ENCODE peak calls at places on chromosomes 16 and 17, in ten cellular contexts. S is neural progenitor cell, W is breast epithelium, L is heart left ventricle, J is tibial artery, H is OCI-LY7, E is body of pancreas, N is psoas muscle, Q is RWPE2, G is heart right ventricle. M is an unnamed sample.
A peak's percentile ranks its signal among the peaks of the same experiment; 100 is the strongest.

GRCh38 chr16:71467810-71468209 is 5.8 kb upstream of the ZNF23 start:
- DNase-seq in H (peak; percentile 50), J (no peak), S (peak; percentile 85), W (no peak), Q (no peak), E (peak; percentile 19), L (no peak), G (no peak), N (no peak), M (no peak)

GRCh38 chr16:66954097-66954659 is 6.9 kb upstream of the CES3 start:
- DNase-seq in N (peak; percentile 82), G (peak; percentile 64), H (peak; percentile 72), Q (no peak), S (peak; percentile 50), L (peak; percentile 68), W (peak; percentile 58), J (peak; percentile 84), E (peak; percentile 83), M (peak; percentile 68)

GRCh38 chr16:88560722-88561484 is 9.3 kb upstream of the ZC3H18 start:
- DNase-seq in H (no peak), S (peak; percentile 78), E (no peak), G (no peak), J (no peak), N (no peak), L (no peak), W (no peak), Q (no peak), M (no peak)

GRCh38 chr16:71311553-71312158 is 22.5 kb upstream of the CMTR2 start:
- DNase-seq in W (no peak), H (peak; percentile 52), E (peak; percentile 24), Q (no peak), G (no peak), N (no peak), L (no peak), S (peak; percentile 87), J (no peak), M (no peak)

GRCh38 chr17:3657588-3657869 is 10.8 kb downstream of the TAX1BP3 start:
- DNase-seq in G (no peak), Q (no peak), N (no peak), S (no peak), L (no peak), H (no peak), J (no peak), E (no peak), W (no peak), M (no peak)

GRCh38 chr16:64711026-64711425 is 410.8 kb downstream of the CDH11 start:
- DNase-seq in Q (no peak), L (no peak), S (no peak), J (no peak), W (no peak), E (no peak), H (no peak), N (no peak), G (no peak), M (no peak)

GRCh38 chr16:89193576-89194293 is 6.6 kb downstream of the SLC22A31 start:
- DNase-seq in G (no peak), N (peak; percentile 58), E (no peak), L (peak; percentile 25), S (peak; percentile 14), Q (peak; percentile 69), W (no peak), H (no peak), J (no peak), M (no peak)

GRCh38 chr16:50458694-50459271 is 89.4 kb upstream of the NKD1 start:
- DNase-seq in H (no peak), Q (peak; percentile 29), W (no peak), S (no peak), G (no peak), N (no peak), L (no peak), J (peak; percentile 49), E (no peak), M (no peak)

GRCh38 chr17:70373369-70373768 is 204.0 kb downstream of the KCNJ2 start:
- DNase-seq in J (no peak), S (no peak), Q (no peak), H (no peak), N (no peak), W (no peak), E (no peak), G (no peak), L (no peak), M (no peak)
- H3K27ac ChIP-seq in J (no peak overlapping the region), S (no peak overlapping the region), Q (no peak overlapping the region), H (no peak overlapping the region), N (no peak overlapping the region), W (no peak overlapping the region), E (no peak overlapping the region), G (no peak overlapping the region), L (no peak overlapping the region), M (no peak overlapping the region)

GRCh38 chr16:46787909-46788308 is 39.8 kb upstream of the MYLK3 start:
- DNase-seq in W (no peak), H (peak; percentile 73), E (no peak), S (no peak), N (no peak), L (no peak), G (no peak), Q (no peak), J (no peak), M (no peak)

GRCh38 chr16:46793841-46794240 is 37.1 kb downstream of the C16orf87 start:
- DNase-seq in J (no peak), L (no peak), G (no peak), E (no peak), S (no peak), Q (no peak), W (no peak), N (no peak), H (no peak), M (no peak)

GRCh38 chr16:46789499-46790414 is 41.2 kb downstream of the C16orf87 start:
- DNase-seq in J (peak; percentile 89), G (peak; percentile 86), E (peak; percentile 85), W (peak; percentile 61), H (peak; percentile 89), L (peak; percentile 87), S (peak; percentile 80), N (peak; percentile 89), Q (peak; percentile 77), M (peak; percentile 77)

GRCh38 chr16:46789075-46789474 is 40.9 kb upstream of the MYLK3 start:
- DNase-seq in H (no peak), Q (no peak), S (no peak), N (no peak), W (no peak), G (no peak), L (no peak), J (no peak), E (no peak), M (no peak)

GRCh38 chr16:46790599-46791270 is 40.2 kb downstream of the C16orf87 start:
- DNase-seq in E (no peak), G (no peak), H (no peak), L (no peak), W (no peak), N (no peak), J (no peak), Q (no peak), S (no peak), M (no peak)
- TF ChIP-seq CTCF in E (no peak), G (no peak), H (no peak), L (no peak), W (no peak), N (no peak), J (no peak), Q (no peak), S (no peak), M (no peak)

GRCh38 chr16:9090101-9090959 is 1.1 kb upstream of the HAPSTR1 start:
- DNase-seq in S (peak; percentile 80), J (peak; percentile 78), Q (no peak), G (peak; percentile 54), N (peak; percentile 78), E (peak; percentile 48), H (peak; percentile 45), W (no peak), L (peak; percentile 65), M (peak; percentile 39)

GRCh38 chr16:9090960-9091866 is at the start of gene HAPSTR1:
- DNase-seq in Q (peak; percentile 100), H (peak; percentile 100), S (peak; percentile 100), L (peak; percentile 100), E (peak; percentile 100), W (peak; percentile 100), N (peak; percentile 100), G (peak; percentile 100), J (peak; percentile 100), M (peak; percentile 100)

GRCh38 chr16:9091867-9092281 is 430 bp downstream of the HAPSTR1 start:
- DNase-seq in S (no peak), G (no peak), W (no peak), E (peak; percentile 50), J (peak; percentile 76), L (peak; percentile 54), H (peak; percentile 57), N (peak; percentile 76), Q (no peak), M (peak; percentile 49)

GRCh38 chr16:9088848-9089247 is 2.6 kb upstream of the HAPSTR1 start:
- DNase-seq in Q (no peak), L (no peak), J (no peak), G (no peak), N (no peak), H (no peak), E (no peak), S (no peak), W (no peak), M (no peak)

DNA sequence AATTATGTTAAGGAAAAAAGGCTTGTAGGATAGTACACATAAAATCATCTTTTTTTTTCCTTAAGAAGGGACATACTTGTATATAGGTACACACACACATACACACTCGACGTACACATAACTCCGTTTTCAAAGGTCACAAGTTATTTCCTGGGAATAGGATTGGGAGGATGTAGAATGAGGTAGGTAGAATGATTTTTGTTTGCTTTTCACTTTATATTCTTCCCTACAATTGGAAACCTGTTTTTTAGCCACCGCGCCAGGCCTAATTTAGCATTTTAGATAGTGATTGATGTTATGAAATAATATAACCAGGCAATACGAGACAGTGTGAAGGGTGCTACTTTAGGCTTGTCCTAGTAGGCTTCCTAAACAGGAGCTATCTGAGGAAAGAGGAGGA is 1.8 kb upstream of the HAPSTR1 start:
- DNase-seq in E (no peak), Q (no peak), W (no peak), J (no peak), S (no peak), H (no peak), G (no peak), L (no peak), N (no peak), M (no peak)
- H3K4me3 ChIP-seq in E (no peak overlapping the region), Q (no peak overlapping the region), W (no peak overlapping the region), J (no peak overlapping the region), S (peak overlapping the region; percentile 57), H (peak overlapping the region; percentile 79), G (peak overlapping the region; percentile 98), L (no peak overlapping the region), N (peak overlapping the region; percentile 59), M (peak overlapping the region; percentile 94)

GRCh38 chr17:75820411-75821080 is 23.7 kb downstream of the UNC13D start:
- DNase-seq in N (peak; percentile 23), G (no peak), J (no peak), H (no peak), E (no peak), S (no peak), W (no peak), L (no peak), Q (no peak), M (no peak)

GRCh38 chr17:75819723-75820410 is 24.3 kb downstream of the UNC13D start:
- DNase-seq in Q (no peak), N (peak; percentile 38), S (no peak), E (no peak), J (no peak), W (no peak), H (no peak), L (no peak), G (no peak), M (no peak)

GRCh38 chr17:75822119-75822799 is 21.9 kb downstream of the UNC13D start:
- DNase-seq in E (peak; percentile 87), Q (peak; percentile 68), G (no peak), H (peak; percentile 58), W (peak; percentile 54), S (no peak), L (no peak), N (no peak), J (no peak), M (no peak)

GRCh38 chr17:75822800-75823166 is 21.4 kb downstream of the UNC13D start:
- DNase-seq in W (no peak), N (no peak), G (no peak), H (no peak), L (no peak), E (no peak), J (no peak), Q (no peak), S (no peak), M (no peak)

GRCh38 chr17:75821552-75821951 is 22.7 kb downstream of the UNC13D start:
- DNase-seq in Q (no peak), N (no peak), L (no peak), E (no peak), J (no peak), H (no peak), G (no peak), S (no peak), W (no peak), M (no peak)
- H3K27ac ChIP-seq in Q (no peak overlapping the region), N (no peak overlapping the region), L (no peak overlapping the region), E (peak overlapping the region; percentile 63), J (no peak overlapping the region), H (no peak overlapping the region), G (no peak overlapping the region), S (no peak overlapping the region), W (peak overlapping the region; percentile 73), M (no peak overlapping the region)